ENCODE peak calls at places on chromosomes 3 and 15, in nine cellular contexts. V is IMR-90, R is AG09309, O is HL-60, K is endothelial cell, F is B cell, M is fibroblast of the aortic adventitia, C is HCT116, Q is foreskin fibroblast. N is an unnamed sample.

GRCh38 chr3:163273694-163274093 is 1777.1 kb downstream of the OTOL1 start:
- DNase-seq in V (no peak), R (no peak), O (no peak), K (no peak), F (no peak), M (no peak), C (no peak), Q (no peak), N (no peak)

GRCh38 chr15:101394654-101395053 is 94.9 kb downstream of the PCSK6 start:
- DNase-seq in V (no peak), R (no peak), O (no peak), K (no peak), F (no peak), M (no peak), C (no peak), Q (no peak), N (no peak)

GRCh38 chr3:52028572-52028971 is 27.8 kb downstream of the DUSP7 start:
- DNase-seq in V (peak), R (no peak), O (no peak), K (no peak), F (no peak), M (no peak), C (no peak), Q (peak), N (no peak)

GRCh38 chr15:67808821-67809220 is 16.5 kb upstream of the SKOR1 start:
- DNase-seq in V (no peak), R (no peak), O (no peak), K (no peak), F (no peak), M (no peak), C (no peak), Q (no peak), N (peak)

GRCh38 chr3:37174532-37175126 is at the start of gene LRRFIP2:
- DNase-seq in V (peak), R (no peak), O (no peak), K (no peak), F (no peak), M (peak), C (no peak), Q (peak), N (no peak)

GRCh38 chr15:61049934-61050333 is 179.2 kb downstream of the RORA start:
- DNase-seq in V (peak), R (peak), O (no peak), K (no peak), F (no peak), M (no peak), C (no peak), Q (peak), N (no peak)

GRCh38 chr3:195895900-195896360 is 12.4 kb downstream of the TNK2 start:
- DNase-seq in V (no peak), R (no peak), O (peak), K (no peak), F (peak), M (no peak), C (no peak), Q (peak), N (peak)

GRCh38 chr3:59235221-59236012 is 185.6 kb upstream of the CFAP20DC start:
- DNase-seq in V (no peak), R (no peak), O (no peak), K (no peak), F (no peak), M (no peak), C (no peak), Q (no peak), N (no peak)

GRCh38 chr3:160869825-160870224 is 113.8 kb downstream of the PPM1L start:
- DNase-seq in V (no peak), R (no peak), O (no peak), K (no peak), F (no peak), M (no peak), C (no peak), Q (no peak), N (no peak)

GRCh38 chr3:65950340-65951326 is 88.1 kb downstream of the MAGI1 start:
- DNase-seq in V (no peak), R (no peak), O (no peak), K (no peak), F (no peak), M (no peak), C (no peak), Q (no peak), N (no peak)

GRCh38 chr3:24837601-24838000 is 343.0 kb upstream of the THRB start:
- DNase-seq in V (no peak), R (no peak), O (no peak), K (no peak), F (no peak), M (no peak), C (no peak), Q (no peak), N (no peak)

GRCh38 chr3:151232991-151233390 is 30.0 kb upstream of the GPR171 start:
- DNase-seq in V (no peak), R (no peak), O (no peak), K (no peak), F (no peak), M (no peak), C (no peak), Q (no peak), N (no peak)

GRCh38 chr3:43231276-43232000 is 54.9 kb upstream of the SNRK start:
- DNase-seq in V (peak), R (peak), O (no peak), K (no peak), F (no peak), M (peak), C (no peak), Q (peak), N (no peak)

GRCh38 chr15:99443056-99443756 is 122.6 kb upstream of the MEF2A start:
- DNase-seq in V (no peak), R (no peak), O (no peak), K (no peak), F (no peak), M (no peak), C (no peak), Q (no peak), N (no peak)

GRCh38 chr3:9151240-9151639 is 98.2 kb downstream of the SRGAP3 start:
- DNase-seq in V (no peak), R (no peak), O (no peak), K (no peak), F (no peak), M (no peak), C (no peak), Q (peak), N (no peak)

GRCh38 chr15:40190591-40190990 is 29.7 kb downstream of the BUB1B start:
- DNase-seq in V (peak), R (no peak), O (no peak), K (no peak), F (no peak), M (peak), C (no peak), Q (peak), N (no peak)

GRCh38 chr15:38300395-38300794 is 47.8 kb downstream of the SPRED1 start:
- DNase-seq in V (peak), R (no peak), O (no peak), K (no peak), F (no peak), M (peak), C (no peak), Q (peak), N (no peak)

GRCh38 chr3:65894126-65894525 is 144.6 kb downstream of the MAGI1 start:
- DNase-seq in V (no peak), R (no peak), O (no peak), K (no peak), F (no peak), M (no peak), C (no peak), Q (no peak), N (no peak)

GRCh38 chr3:193987186-193987585 is 148.8 kb upstream of the HES1 start:
- DNase-seq in V (no peak), R (no peak), O (no peak), K (no peak), F (no peak), M (peak), C (no peak), Q (no peak), N (no peak)

GRCh38 chr3:189297957-189298356 is 126.2 kb downstream of the TPRG1 start:
- DNase-seq in V (no peak), R (no peak), O (no peak), K (no peak), F (no peak), M (peak), C (no peak), Q (no peak), N (no peak)

GRCh38 chr3:150875548-150875947 is 29.7 kb downstream of the MINDY4B start:
- DNase-seq in V (no peak), R (no peak), O (peak), K (no peak), F (no peak), M (peak), C (no peak), Q (peak), N (no peak)

GRCh38 chr3:120119846-120120510 is 25.7 kb upstream of the GSK3B start:
- DNase-seq in V (peak), R (no peak), O (no peak), K (no peak), F (no peak), M (peak), C (no peak), Q (no peak), N (no peak)

GRCh38 chr15:68526784-68527183 is 52.0 kb upstream of the CORO2B start:
- DNase-seq in V (no peak), R (no peak), O (peak), K (no peak), F (no peak), M (no peak), C (no peak), Q (no peak), N (no peak)

GRCh38 chr15:90872481-90873184 is 4.2 kb downstream of the FURIN start:
- DNase-seq in V (peak), R (peak), O (no peak), K (no peak), F (no peak), M (peak), C (no peak), Q (peak), N (no peak)

GRCh38 chr3:138547342-138547975 is 46.6 kb downstream of the CEP70 start:
- DNase-seq in V (no peak), R (no peak), O (no peak), K (no peak), F (no peak), M (no peak), C (no peak), Q (no peak), N (no peak)

GRCh38 chr15:63382966-63383710 is 1.5 kb upstream of the CA12 start:
- DNase-seq in V (peak), R (no peak), O (no peak), K (no peak), F (no peak), M (peak), C (no peak), Q (peak), N (no peak)

GRCh38 chr3:107581230-107581629 is 58.5 kb downstream of the BBX start:
- DNase-seq in V (no peak), R (no peak), O (no peak), K (no peak), F (no peak), M (no peak), C (no peak), Q (no peak), N (no peak)

DNA sequence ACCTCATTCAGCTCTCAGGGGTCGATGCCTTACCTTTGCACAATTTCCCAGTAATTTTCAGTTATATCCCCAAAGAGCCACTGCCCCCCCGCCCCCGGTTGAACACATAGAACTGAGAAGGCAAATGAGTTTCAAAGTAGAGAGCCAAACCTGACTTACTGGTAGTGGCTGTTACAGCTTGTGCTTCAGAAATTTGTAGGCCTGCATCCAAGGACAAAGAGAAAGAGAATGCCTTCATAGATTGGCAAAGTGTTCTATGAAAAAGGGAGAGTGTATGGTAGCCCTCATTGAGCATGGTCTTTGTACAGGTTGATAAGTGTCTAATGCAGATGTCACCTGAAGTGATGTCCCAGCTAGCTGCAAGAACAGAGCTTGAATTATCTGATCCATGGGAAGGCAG is 13.9 kb downstream of the SEMA6D start:
- DNase-seq in V (no peak), R (no peak), O (no peak), K (no peak), F (no peak), M (no peak), C (no peak), Q (no peak), N (no peak)
- TF ChIP-seq CTCF in V (no peak), R (no peak), O (no peak), K (no peak), F (no peak), M (no peak), C (no peak), Q (no peak), N (no peak)

DNA sequence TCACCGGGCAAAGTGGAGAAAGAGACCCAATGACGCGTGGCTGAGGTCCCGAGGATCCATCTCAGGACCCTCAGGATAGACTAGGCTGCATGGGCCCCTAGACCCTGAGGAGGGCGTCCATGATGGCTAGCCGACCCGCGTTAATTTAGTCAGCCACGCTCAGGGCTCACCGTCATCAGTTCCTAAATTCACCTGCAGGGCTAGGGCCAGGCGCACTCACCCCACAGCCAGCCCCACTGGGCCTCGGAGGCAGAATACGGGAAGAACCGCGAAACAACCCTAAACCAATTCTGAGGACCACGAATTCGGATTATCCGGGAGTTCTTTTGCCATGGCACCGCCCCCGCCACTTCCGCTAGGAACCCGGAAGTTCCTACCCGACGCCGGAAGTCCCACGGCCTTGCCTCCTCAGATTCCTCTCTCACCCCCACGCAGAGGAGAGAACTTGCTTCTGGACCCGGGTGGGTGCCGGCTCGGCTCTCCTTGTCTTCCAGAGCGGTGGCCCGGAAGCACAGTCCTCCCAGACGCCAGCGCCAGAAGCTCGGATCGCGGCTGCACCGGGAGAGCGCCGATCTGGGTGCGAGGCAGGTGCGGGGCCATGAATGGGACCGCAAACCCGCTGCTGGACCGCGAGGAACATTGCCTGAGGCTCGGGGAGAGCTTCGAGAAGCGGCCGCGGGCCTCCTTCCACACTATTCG is at the start of the genes EAF1 and METTL6:
- DNase-seq in V (peak), R (no peak), O (peak), K (peak), F (peak), M (peak), C (peak), Q (peak), N (peak)
- TF ChIP-seq CTCF in V (peak), R (peak), O (no peak), K (peak), F (peak), M (peak), C (no peak), Q (no peak), N (peak)

GRCh38 chr3:141643816-141644215 is 94.3 kb upstream of the RNF7 start:
- DNase-seq in V (no peak), R (no peak), O (no peak), K (no peak), F (no peak), M (no peak), C (no peak), Q (no peak), N (no peak)

GRCh38 chr3:141643391-141643790 is 94.7 kb upstream of the RNF7 start:
- DNase-seq in V (peak), R (peak), O (no peak), K (no peak), F (no peak), M (peak), C (no peak), Q (no peak), N (no peak)

GRCh38 chr3:141647562-141647915 is 90.6 kb upstream of the RNF7 start:
- DNase-seq in V (no peak), R (no peak), O (no peak), K (no peak), F (no peak), M (no peak), C (no peak), Q (no peak), N (no peak)

GRCh38 chr3:141646760-141647561 is 91.1 kb upstream of the RNF7 start:
- DNase-seq in V (peak), R (no peak), O (peak), K (peak), F (no peak), M (peak), C (peak), Q (peak), N (no peak)

DNA sequence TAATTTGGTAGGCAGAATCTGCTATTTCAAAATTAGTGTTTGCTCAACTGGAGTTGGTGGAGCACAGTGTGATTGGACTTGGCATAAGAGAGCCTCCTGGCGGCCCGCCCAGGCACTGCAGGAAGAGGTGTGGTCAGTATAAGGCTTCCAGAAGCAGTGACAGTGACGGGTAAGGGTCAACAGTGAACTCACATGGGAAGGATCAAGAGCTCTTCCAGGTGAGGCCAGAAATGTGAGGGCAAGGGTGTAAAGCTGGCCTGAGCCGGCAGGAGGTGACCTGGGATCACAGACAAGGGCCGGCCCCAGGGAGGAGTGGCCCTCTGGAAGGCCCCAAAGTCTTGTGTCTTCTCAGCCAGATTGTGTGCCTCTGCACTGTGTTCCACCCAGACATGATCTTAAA is 93.2 kb upstream of the RNF7 start:
- DNase-seq in V (peak), R (peak), O (peak), K (peak), F (peak), M (peak), C (peak), Q (peak), N (peak)
- TF ChIP-seq CTCF in V (peak), R (peak), O (peak), K (peak), F (peak), M (peak), C (peak), Q (peak), N (peak)

DNA sequence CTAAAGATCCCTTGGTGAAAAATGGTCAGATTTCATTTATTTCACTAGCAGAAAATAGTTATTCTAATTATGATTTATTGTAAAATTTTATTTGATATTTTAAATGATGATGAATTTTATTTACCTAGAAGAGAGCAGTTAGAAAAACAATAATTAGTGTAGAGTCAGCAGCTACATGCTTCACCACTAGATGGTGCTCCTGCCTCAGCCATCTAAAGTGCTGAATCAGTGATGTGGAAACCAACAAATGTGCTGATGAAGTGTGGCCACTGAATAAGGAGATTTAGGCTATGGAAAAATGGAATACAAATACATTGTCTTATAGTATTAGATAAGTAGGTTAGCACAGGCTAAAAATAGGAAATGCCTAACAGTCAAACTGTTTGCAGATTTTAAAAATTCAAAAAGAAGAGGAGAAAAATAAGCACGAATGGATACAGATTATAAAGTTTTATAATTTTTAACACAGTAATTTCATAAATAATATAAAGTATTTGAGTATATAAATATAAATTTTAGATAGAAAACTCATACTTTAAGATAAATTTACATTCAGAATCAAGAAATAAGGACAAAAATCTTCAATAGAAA is 109.8 kb downstream of the PPP2R3A start:
- DNase-seq in V (peak), R (no peak), O (peak), K (peak), F (peak), M (peak), C (peak), Q (peak), N (peak)
- TF ChIP-seq CTCF in V (peak), R (peak), O (peak), K (peak), F (peak), M (peak), C (peak), Q (peak), N (peak)

DNA sequence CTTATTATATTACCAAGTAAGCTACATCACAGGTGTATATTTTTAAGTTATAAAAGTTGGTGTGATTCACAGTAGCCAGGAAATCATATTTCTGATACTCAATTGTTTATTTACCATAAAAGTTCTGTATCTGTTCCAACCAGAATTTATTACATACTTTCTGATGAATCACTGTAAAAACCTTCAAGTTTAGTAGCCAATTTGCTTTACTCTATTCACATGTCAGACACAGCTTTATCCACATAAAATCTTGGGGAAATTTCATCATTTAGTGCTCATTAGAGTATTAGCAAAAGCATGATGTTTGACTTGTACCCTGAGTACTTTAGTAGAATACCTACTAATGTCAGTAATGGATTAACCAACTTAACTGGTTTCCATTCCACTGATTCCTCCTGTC is 249.8 kb downstream of the POLQ start:
- DNase-seq in V (no peak), R (no peak), O (no peak), K (no peak), F (no peak), M (no peak), C (no peak), Q (no peak), N (no peak)
- TF ChIP-seq CTCF in V (no peak), R (no peak), O (no peak), K (no peak), F (no peak), M (no peak), C (no peak), Q (no peak), N (no peak)

DNA sequence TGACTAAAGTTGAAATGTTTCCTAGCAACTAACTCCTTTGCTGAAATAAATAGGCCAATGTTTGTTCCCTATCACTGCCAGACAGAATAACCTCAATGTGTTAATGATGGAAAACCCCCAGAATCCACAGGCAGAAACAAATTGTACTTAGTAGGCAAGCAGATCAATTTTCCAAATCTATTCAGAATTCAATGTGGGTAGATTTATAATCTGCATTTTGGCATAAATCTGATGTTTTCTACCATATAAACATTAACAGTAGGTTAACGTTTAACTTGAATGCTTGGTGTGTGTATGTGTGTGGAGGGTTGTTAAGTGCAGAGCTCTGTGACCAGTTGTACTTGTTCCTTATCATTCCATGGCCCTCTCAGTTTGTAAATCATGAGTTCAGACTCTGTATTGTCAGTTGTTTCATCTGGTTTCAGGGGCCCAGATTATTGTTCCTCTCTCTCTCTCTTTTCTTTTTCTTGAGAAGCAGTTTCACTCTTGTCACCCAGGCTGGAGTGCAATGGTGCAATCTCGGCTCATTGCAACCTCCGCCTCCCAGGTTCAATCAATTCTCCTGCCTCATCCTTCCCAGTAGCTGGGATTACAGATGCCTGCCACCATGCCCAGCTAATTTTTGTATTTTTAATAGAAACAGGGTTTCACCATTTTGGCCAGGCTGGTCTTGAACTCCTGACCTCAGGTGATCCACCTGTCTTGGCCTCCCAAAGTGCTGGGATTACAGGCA is 32.8 kb downstream of the PLSCR1 start:
- DNase-seq in V (no peak), R (no peak), O (no peak), K (no peak), F (no peak), M (no peak), C (no peak), Q (no peak), N (no peak)
- TF ChIP-seq CTCF in V (no peak), R (no peak), O (no peak), K (no peak), F (no peak), M (no peak), C (no peak), Q (no peak), N (no peak)

GRCh38 chr3:123341871-123342630 is 106.8 kb downstream of the ADCY5 start:
- DNase-seq in V (no peak), R (no peak), O (no peak), K (no peak), F (no peak), M (no peak), C (no peak), Q (no peak), N (no peak)
- TF ChIP-seq CTCF in V (no peak), R (no peak), O (no peak), K (no peak), F (no peak), M (no peak), C (no peak), Q (no peak), N (no peak)

N was measured in uterus.